ENCODE peak calls at places on chromosomes 1 and 21, in five cellular contexts. F, W, P, U and R are unnamed samples.
A peak's percentile ranks its signal among the peaks of the same experiment; 100 is the strongest.

GRCh38 chr1:60908159-60908558 is 174.2 kb upstream of the NFIA start:
- DNase-seq in F (no peak), W (no peak), P (no peak), U (no peak), R (no peak)

GRCh38 chr1:65820983-65821382 is 28.3 kb downstream of the PDE4B start:
- DNase-seq in F (peak; percentile 89), W (no peak), P (no peak), U (no peak), R (no peak)

GRCh38 chr1:30665216-30665615 is 58.2 kb downstream of the MATN1 start:
- DNase-seq in F (no peak), W (no peak), P (no peak), U (no peak), R (no peak)

GRCh38 chr1:44717196-44717595 is 13.8 kb downstream of the RNU5D-1 start:
- DNase-seq in F (no peak), W (no peak), P (no peak), U (no peak), R (no peak)

GRCh38 chr1:183096889-183097288 is 73.7 kb downstream of the LAMC1 start:
- DNase-seq in F (no peak), W (no peak), P (peak; percentile 22), U (no peak), R (no peak)

GRCh38 chr1:196584703-196585102 is 23.5 kb downstream of the KCNT2 start:
- DNase-seq in F (no peak), W (no peak), P (no peak), U (no peak), R (no peak)

GRCh38 chr1:31122101-31122735 is 56.7 kb upstream of the PUM1 start:
- DNase-seq in F (no peak), W (no peak), P (no peak), U (no peak), R (no peak)

GRCh38 chr1:25971044-25971881 is 26.6 kb downstream of the PAFAH2 start:
- DNase-seq in F (no peak), W (no peak), P (no peak), U (peak; percentile 8), R (no peak)

GRCh38 chr1:82377201-82377884 is 576.6 kb downstream of the ADGRL2 start:
- DNase-seq in F (no peak), W (no peak), P (no peak), U (no peak), R (no peak)

GRCh38 chr1:219537182-219537581 is 75.7 kb downstream of the ZC3H11B start:
- DNase-seq in F (no peak), W (no peak), P (no peak), U (no peak), R (no peak)

GRCh38 chr1:176566004-176566975 is 103.3 kb downstream of the PAPPA2 start:
- DNase-seq in F (no peak), W (no peak), P (no peak), U (no peak), R (no peak)

GRCh38 chr1:3038113-3038551 is 16.9 kb downstream of the ACTRT2 start:
- DNase-seq in F (no peak), W (no peak), P (no peak), U (no peak), R (no peak)

GRCh38 chr1:230153655-230154296 is 86.7 kb downstream of the GALNT2 start:
- DNase-seq in F (no peak), W (peak; percentile 54), P (no peak), U (no peak), R (no peak)

GRCh38 chr1:38474738-38475623 is 384.6 kb downstream of the RRAGC start:
- DNase-seq in F (no peak), W (no peak), P (no peak), U (no peak), R (no peak)

GRCh38 chr1:234928642-234929041 is 200.0 kb downstream of the TOMM20 start:
- DNase-seq in F (no peak), W (no peak), P (no peak), U (no peak), R (no peak)

GRCh38 chr1:168083456-168084325 is 53.0 kb downstream of the GPR161 start:
- DNase-seq in F (no peak), W (no peak), P (no peak), U (no peak), R (no peak)

DNA sequence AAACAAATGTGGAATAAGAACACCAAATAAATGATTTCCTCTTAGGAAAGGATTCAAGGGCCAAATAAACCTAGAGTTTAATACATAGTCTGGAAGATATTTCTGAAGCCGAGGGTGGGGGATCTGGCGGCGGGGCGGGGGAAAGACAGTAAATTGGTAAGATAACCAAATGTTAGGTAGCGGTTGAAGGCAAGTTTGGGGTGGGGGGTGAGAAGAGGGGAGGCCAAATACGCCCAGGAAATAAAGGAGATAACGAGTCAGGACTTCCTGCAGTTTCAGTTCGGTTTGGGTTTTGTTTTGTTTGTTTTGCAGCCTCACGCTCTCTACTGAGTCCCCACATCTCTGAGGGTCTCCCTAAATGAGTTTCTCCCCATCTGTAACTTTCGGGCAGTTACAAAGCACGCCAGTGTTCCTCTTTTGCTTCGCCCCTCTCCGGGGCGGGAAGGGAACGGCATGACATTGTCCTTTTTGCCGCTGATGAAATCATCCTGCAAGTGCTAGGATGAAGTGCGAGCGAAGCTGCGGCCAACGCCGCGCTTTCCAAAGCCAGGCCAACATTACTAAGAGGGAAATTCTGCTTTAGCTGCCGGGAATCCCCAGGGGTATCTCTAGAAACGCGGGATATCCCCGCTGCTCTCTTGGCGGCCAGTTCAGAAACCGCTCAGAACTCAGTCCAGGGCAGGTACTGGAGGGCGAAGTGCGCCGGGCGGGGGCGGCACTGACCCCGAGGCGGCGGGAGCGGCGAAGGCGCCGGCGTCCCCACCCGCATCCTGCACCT is 811 bp downstream of the NIBAN1 start:
- DNase-seq in F (no peak), W (peak; percentile 18), P (peak; percentile 56), U (peak; percentile 33), R (no peak)
- TF ChIP-seq CTCF in F (no peak), W (no peak), P (no peak), U (no peak), R (no peak)

DNA sequence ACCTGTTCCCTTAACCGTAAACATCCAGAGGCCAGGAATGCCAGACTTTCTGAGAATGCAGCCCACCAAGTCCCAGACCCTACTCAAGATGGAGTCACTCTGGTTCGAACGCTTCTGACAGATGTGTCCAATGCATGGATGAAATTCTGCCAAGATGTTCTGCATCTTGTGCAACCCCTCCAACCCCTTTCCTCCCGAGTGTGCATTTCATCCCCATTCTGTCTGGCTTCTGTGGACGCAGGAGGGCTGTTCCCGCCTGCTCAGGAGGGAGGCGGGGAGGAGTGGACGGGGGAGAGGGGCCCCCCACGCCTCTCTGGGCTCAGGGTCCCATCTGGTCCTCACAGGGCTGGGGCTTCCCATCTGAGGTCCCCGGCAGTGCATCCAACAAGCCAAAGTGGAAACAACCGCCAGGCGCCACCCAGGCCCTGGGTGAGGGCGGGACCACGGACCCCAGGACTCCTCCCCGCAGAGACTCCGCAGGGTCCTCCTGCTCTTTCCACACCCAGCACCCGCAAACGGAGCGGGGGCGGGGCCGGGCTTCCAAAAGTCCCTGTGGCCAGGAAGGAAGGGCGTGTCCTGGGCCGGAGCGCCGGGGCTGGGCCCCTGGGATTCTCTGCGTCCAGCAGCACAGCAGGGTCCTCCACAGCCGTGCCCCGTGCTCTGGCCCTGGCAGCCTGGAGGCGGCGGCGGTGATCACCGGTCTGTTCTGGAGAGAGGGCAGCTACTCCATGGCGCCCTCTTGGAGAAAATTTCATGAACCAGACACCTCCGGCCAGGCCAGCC is 27.7 kb upstream of the SUMO3 start:
- DNase-seq in F (no peak), W (peak; percentile 58), P (peak; percentile 54), U (peak; percentile 32), R (peak; percentile 81)
- TF ChIP-seq CTCF in F (peak; percentile 53), W (peak; percentile 48), P (no peak), U (peak; percentile 63), R (peak; percentile 14)

GRCh38 chr1:88684482-88685238 is 587 bp downstream of the PKN2 start:
- DNase-seq in F (no peak), W (peak; percentile 55), P (peak; percentile 56), U (peak; percentile 37), R (peak; percentile 81)
- TF ChIP-seq CTCF in F (peak; percentile 1), W (peak; percentile 29), P (no peak), U (no peak), R (no peak)

DNA sequence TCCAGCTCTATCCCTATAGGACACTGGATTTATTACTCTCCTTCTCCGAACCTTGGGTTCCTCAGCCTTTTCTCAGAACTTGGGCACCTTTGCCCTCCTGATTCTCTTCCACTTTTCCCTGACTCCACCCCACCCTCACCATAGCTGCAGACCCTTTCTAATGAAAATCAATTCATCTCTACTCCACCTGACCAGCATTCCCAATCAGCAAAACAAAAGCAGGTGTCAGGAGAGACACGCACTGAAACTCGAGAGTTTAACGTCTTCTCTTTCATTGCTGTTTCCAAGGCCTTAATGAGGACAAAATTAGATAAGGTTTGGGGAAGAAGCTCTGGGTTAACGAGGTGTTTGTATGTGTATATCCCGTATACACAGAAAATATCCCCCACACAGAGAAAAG is 208.8 kb downstream of the PLPP3 start:
- DNase-seq in F (no peak), W (no peak), P (no peak), U (no peak), R (no peak)
- TF ChIP-seq CTCF in F (no peak), W (no peak), P (no peak), U (no peak), R (no peak)

GRCh38 chr21:44301093-44301492 is 1.2 kb downstream of the PFKL start:
- DNase-seq in F (no peak), W (no peak), P (no peak), U (no peak), R (no peak)

GRCh38 chr21:44304041-44304738 is 4.3 kb downstream of the PFKL start:
- DNase-seq in F (no peak), W (no peak), P (no peak), U (no peak), R (no peak)

GRCh38 chr21:44300262-44300959 is 558 bp downstream of the PFKL start:
- DNase-seq in F (no peak), W (peak; percentile 33), P (peak; percentile 70), U (peak; percentile 30), R (peak; percentile 66)

GRCh38 chr21:44303490-44303981 is 3.7 kb downstream of the PFKL start:
- DNase-seq in F (no peak), W (no peak), P (no peak), U (no peak), R (no peak)

GRCh38 chr21:44301961-44302406 is 2.1 kb downstream of the PFKL start:
- DNase-seq in F (no peak), W (no peak), P (no peak), U (no peak), R (no peak)
- TF ChIP-seq CTCF in F (no peak), W (no peak), P (no peak), U (no peak), R (no peak)

GRCh38 chr1:212597495-212597894 is 11.1 kb upstream of the ATF3 start:
- DNase-seq in F (no peak), W (no peak), P (no peak), U (no peak), R (no peak)

GRCh38 chr1:212595229-212595628 is 13.3 kb upstream of the ATF3 start:
- DNase-seq in F (no peak), W (no peak), P (no peak), U (no peak), R (no peak)

GRCh38 chr1:212595787-212596714 is 12.5 kb upstream of the ATF3 start:
- DNase-seq in F (peak; percentile 75), W (no peak), P (no peak), U (no peak), R (no peak)

GRCh38 chr1:212594640-212595039 is 13.9 kb upstream of the ATF3 start:
- DNase-seq in F (no peak), W (no peak), P (no peak), U (no peak), R (no peak)

GRCh38 chr1:212596798-212597197 is 11.8 kb upstream of the ATF3 start:
- DNase-seq in F (no peak), W (no peak), P (no peak), U (no peak), R (no peak)
- TF ChIP-seq CTCF in F (no peak), W (no peak), P (no peak), U (no peak), R (no peak)